ENCODE peak calls at places on chromosomes 3 and 15, in nine cellular contexts. V is CD8-positive, alpha-beta T cell; E is aorta; R is upper lobe of right lung; Q is astrocyte; D is left ventricle myocardium inferior; H is body of pancreas; B is thoracic aorta; Y is H7. A is an unnamed sample. For H3K36me3, the result is how much of the 10 kb centered on the place peaks cover.

GRCh38 chr3:106215047-106215446 is 346.2 kb upstream of the CBLB start:
- DNase-seq in V (no peak), E (no peak), R (no peak), Q (peak), D (no peak), H (no peak), B (no peak), Y (no peak), A (no peak)

GRCh38 chr3:24145981-24146822 is 201.1 kb downstream of the NR1D2 start:
- DNase-seq in V (no peak), E (no peak), R (no peak), Q (peak), D (no peak), H (no peak), B (no peak), Y (no peak), A (no peak)

GRCh38 chr15:67120839-67121540 is 55.6 kb downstream of the SMAD3 start:
- DNase-seq in V (peak), E (peak), R (peak), Q (peak), D (peak), H (peak), B (peak), Y (peak), A (peak)

GRCh38 chr3:197791120-197792018 is at the start of gene LRCH3:
- DNase-seq in V (peak), E (peak), R (peak), Q (peak), D (peak), H (peak), B (peak), Y (peak), A (peak)

GRCh38 chr3:140216249-140216648 is 281.3 kb downstream of the CLSTN2 start:
- DNase-seq in V (no peak), E (no peak), R (no peak), Q (no peak), D (no peak), H (no peak), B (no peak), Y (no peak), A (no peak)

GRCh38 chr3:61822588-61822987 is 261.2 kb downstream of the PTPRG start:
- DNase-seq in V (no peak), E (no peak), R (no peak), Q (no peak), D (no peak), H (no peak), B (no peak), Y (no peak), A (no peak)

GRCh38 chr3:190560284-190560895 is 46.5 kb downstream of the IL1RAP start:
- DNase-seq in V (no peak), E (no peak), R (no peak), Q (no peak), D (no peak), H (no peak), B (no peak), Y (no peak), A (no peak)

GRCh38 chr3:142507241-142507640 is 59.4 kb upstream of the XRN1 start:
- DNase-seq in V (no peak), E (no peak), R (no peak), Q (peak), D (no peak), H (no peak), B (no peak), Y (no peak), A (no peak)

GRCh38 chr3:78048698-78049097 is 1008.8 kb downstream of the ROBO2 start:
- DNase-seq in V (no peak), E (no peak), R (no peak), Q (no peak), D (no peak), H (no peak), B (no peak), Y (no peak), A (no peak)

GRCh38 chr3:13479332-13479581 is 849 bp upstream of the HDAC11 start:
- DNase-seq in V (no peak), E (peak), R (peak), Q (peak), D (peak), H (peak), B (no peak), Y (peak), A (peak)

GRCh38 chr15:85592148-85592547 is 202.6 kb downstream of the KLHL25 start:
- DNase-seq in V (no peak), E (no peak), R (no peak), Q (peak), D (no peak), H (no peak), B (no peak), Y (no peak), A (no peak)

GRCh38 chr3:158347966-158348365 is 223.0 kb upstream of the MLF1 start:
- DNase-seq in V (no peak), E (no peak), R (no peak), Q (peak), D (no peak), H (no peak), B (no peak), Y (no peak), A (no peak)
- H3K4me3 ChIP-seq in V (no peak), E (no peak), R (no peak), Q (no peak), D (no peak), H (no peak), B (no peak), Y (no peak), A (no peak)

GRCh38 chr3:27686642-27687041 is 35.5 kb downstream of the EOMES start:
- DNase-seq in V (no peak), E (no peak), R (no peak), Q (peak), D (no peak), H (no peak), B (no peak), Y (no peak), A (no peak)

GRCh38 chr3:27685474-27685873 is 36.6 kb downstream of the EOMES start:
- DNase-seq in V (no peak), E (no peak), R (no peak), Q (no peak), D (no peak), H (no peak), B (no peak), Y (no peak), A (no peak)

GRCh38 chr3:27684302-27684701 is 37.8 kb downstream of the EOMES start:
- DNase-seq in V (no peak), E (no peak), R (no peak), Q (no peak), D (no peak), H (no peak), B (no peak), Y (no peak), A (no peak)

DNA sequence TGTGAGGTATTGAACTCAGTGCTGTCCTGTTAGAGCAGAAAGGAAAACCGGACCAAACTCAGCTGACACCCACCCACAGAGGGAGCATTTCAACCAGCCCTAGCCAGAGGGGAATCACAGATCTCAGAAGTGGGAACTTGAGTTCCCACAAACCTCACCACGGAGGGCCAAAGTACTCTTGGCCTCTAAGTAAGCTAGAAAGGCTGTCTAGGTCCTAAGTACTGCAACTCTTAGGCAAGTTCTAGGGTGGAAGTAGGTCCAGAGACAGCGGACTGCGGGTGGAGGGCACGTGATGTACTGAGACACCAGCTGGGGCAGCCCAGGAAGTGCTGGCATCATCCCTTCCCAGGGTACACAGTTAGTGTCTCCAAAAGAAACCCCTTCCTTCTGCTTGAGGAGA is 34.1 kb downstream of the EOMES start:
- DNase-seq in V (no peak), E (no peak), R (peak), Q (no peak), D (no peak), H (no peak), B (no peak), Y (no peak), A (no peak)
- H3K36me3 ChIP-seq in V (under half), E (under half), R (under half), Q (under half), D (under half), H (under half), B (under half), Y (under half), A (under half)

GRCh38 chr3:30331519-30331918 is 274.9 kb upstream of the TGFBR2 start:
- DNase-seq in V (no peak), E (no peak), R (no peak), Q (no peak), D (no peak), H (no peak), B (no peak), Y (no peak), A (no peak)

GRCh38 chr3:30332196-30333021 is 274.0 kb upstream of the TGFBR2 start:
- DNase-seq in V (no peak), E (no peak), R (no peak), Q (no peak), D (no peak), H (no peak), B (no peak), Y (no peak), A (no peak)

GRCh38 chr3:30333903-30334302 is 272.5 kb upstream of the TGFBR2 start:
- DNase-seq in V (no peak), E (no peak), R (no peak), Q (peak), D (no peak), H (no peak), B (no peak), Y (no peak), A (no peak)

GRCh38 chr3:30333143-30333542 is 273.3 kb upstream of the TGFBR2 start:
- DNase-seq in V (no peak), E (no peak), R (no peak), Q (no peak), D (no peak), H (no peak), B (no peak), Y (no peak), A (no peak)
- H3K4me3 ChIP-seq in V (no peak), E (no peak), R (no peak), Q (no peak), D (no peak), H (no peak), B (no peak), Y (no peak), A (no peak)

DNA sequence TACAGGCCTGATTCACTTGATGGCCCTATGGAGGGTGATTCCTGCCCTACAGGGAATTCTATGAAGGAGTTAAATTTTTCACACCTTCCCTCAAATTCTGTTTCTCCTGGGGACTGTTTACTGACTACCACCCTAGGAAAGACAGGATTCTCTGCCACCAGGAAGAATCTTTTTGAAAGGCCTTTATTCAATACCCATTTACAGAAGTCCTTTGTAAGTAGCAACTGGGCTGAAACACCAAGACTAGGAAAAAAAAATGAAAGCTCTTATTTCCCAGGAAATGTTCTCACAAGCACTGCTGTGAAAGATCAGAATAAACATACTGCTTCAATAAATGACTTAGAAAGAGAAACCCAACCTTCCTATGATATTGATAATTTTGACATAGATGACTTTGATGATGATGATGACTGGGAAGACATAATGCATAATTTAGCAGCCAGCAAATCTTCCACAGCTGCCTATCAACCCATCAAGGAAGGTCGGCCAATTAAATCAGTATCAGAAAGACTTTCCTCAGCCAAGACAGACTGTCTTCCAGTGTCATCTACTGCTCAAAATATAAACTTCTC is 43.6 kb downstream of the BLM start:
- DNase-seq in V (no peak), E (no peak), R (no peak), Q (no peak), D (no peak), H (no peak), B (no peak), Y (no peak), A (no peak)
- H3K36me3 ChIP-seq in V (under half), E (under half), R (under half), Q (under half), D (under half), H (under half), B (under half), Y (under half), A (under half)